ENCODE peak calls at places on chromosomes 2 and 18, in seven cellular contexts. A is HepG2, F is K562, T is HCT116, M is SK-N-SH, V is H1, U is GM12878. Z is an unnamed sample.

GRCh38 chr2:233422050-233422639 is 67.9 kb downstream of the DGKD start:
- DNase-seq in A (no peak), F (peak), T (no peak), M (no peak), V (peak), U (peak), Z (no peak)

GRCh38 chr2:84953535-84953934 is 17.4 kb upstream of the KCMF1 start:
- DNase-seq in A (peak), F (no peak), T (no peak), M (no peak), V (no peak), U (no peak), Z (no peak)

GRCh38 chr18:71304856-71305255 is 1016.0 kb downstream of the SOCS6 start:
- DNase-seq in A (no peak), F (no peak), T (no peak), M (no peak), V (no peak), U (no peak), Z (no peak)

GRCh38 chr2:17506736-17507616 is 11.3 kb downstream of the RAD51AP2 start:
- DNase-seq in A (no peak), F (peak), T (peak), M (no peak), V (no peak), U (no peak), Z (no peak)

GRCh38 chr2:84889332-84889731 is 8.4 kb upstream of the TRABD2A start:
- DNase-seq in A (no peak), F (no peak), T (no peak), M (no peak), V (no peak), U (no peak), Z (no peak)

GRCh38 chr2:200089040-200089755 is 133.8 kb downstream of the MAIP1 start:
- DNase-seq in A (no peak), F (no peak), T (no peak), M (no peak), V (no peak), U (no peak), Z (no peak)

GRCh38 chr2:43110442-43110871 is 115.9 kb downstream of the ZFP36L2 start:
- DNase-seq in A (peak), F (no peak), T (no peak), M (no peak), V (no peak), U (no peak), Z (no peak)

GRCh38 chr2:187451510-187451909 is 3.5 kb upstream of the CALCRL start:
- DNase-seq in A (no peak), F (no peak), T (no peak), M (no peak), V (no peak), U (no peak), Z (no peak)

GRCh38 chr2:212974692-212975091 is 176.7 kb downstream of the IKZF2 start:
- DNase-seq in A (no peak), F (no peak), T (no peak), M (no peak), V (no peak), U (no peak), Z (no peak)

GRCh38 chr18:9992988-9993845 is 79.4 kb downstream of the VAPA start:
- DNase-seq in A (no peak), F (no peak), T (no peak), M (no peak), V (peak), U (no peak), Z (no peak)

GRCh38 chr2:219279916-219280516 is 850 bp downstream of the DNAJB2 start:
- DNase-seq in A (no peak), F (no peak), T (no peak), M (no peak), V (no peak), U (peak), Z (no peak)

GRCh38 chr2:232339121-232340081 is 39.1 kb upstream of the ALPP start:
- DNase-seq in A (no peak), F (no peak), T (no peak), M (no peak), V (peak), U (no peak), Z (no peak)

GRCh38 chr2:36732701-36733036 is 36.2 kb downstream of the VIT start:
- DNase-seq in A (no peak), F (no peak), T (no peak), M (no peak), V (no peak), U (no peak), Z (no peak)

GRCh38 chr18:45666006-45666405 is 50.7 kb downstream of the SLC14A2 start:
- DNase-seq in A (no peak), F (no peak), T (no peak), M (no peak), V (no peak), U (no peak), Z (peak)
- TF ChIP-seq JUND in A (no peak), F (no peak), T (no peak), M (no peak), V (no peak), U (no peak), Z (no peak)

DNA sequence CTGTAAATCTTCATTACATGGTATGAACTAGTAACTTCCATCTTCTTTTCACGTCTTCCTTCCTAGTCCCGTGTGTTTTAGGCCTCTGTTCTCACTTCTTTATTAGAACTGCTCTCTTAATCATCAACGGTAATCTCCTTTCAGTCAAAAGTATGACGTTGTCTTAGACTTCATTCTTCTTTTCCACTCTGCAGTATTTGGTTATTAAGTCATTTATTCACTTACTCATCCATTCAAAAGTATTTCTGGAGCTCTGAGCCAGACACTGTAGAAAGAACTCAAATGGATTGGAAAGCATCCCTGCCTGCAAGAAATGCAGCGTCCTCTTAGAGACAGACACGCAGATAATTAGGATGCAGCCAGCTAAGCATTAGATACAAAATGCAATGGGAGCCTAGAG is 494.6 kb upstream of the NRP2 start:
- DNase-seq in A (no peak), F (no peak), T (no peak), M (no peak), V (no peak), U (no peak), Z (no peak)
- TF ChIP-seq JUND in A (no peak), F (no peak), T (no peak), M (no peak), V (no peak), U (no peak), Z (no peak)

DNA sequence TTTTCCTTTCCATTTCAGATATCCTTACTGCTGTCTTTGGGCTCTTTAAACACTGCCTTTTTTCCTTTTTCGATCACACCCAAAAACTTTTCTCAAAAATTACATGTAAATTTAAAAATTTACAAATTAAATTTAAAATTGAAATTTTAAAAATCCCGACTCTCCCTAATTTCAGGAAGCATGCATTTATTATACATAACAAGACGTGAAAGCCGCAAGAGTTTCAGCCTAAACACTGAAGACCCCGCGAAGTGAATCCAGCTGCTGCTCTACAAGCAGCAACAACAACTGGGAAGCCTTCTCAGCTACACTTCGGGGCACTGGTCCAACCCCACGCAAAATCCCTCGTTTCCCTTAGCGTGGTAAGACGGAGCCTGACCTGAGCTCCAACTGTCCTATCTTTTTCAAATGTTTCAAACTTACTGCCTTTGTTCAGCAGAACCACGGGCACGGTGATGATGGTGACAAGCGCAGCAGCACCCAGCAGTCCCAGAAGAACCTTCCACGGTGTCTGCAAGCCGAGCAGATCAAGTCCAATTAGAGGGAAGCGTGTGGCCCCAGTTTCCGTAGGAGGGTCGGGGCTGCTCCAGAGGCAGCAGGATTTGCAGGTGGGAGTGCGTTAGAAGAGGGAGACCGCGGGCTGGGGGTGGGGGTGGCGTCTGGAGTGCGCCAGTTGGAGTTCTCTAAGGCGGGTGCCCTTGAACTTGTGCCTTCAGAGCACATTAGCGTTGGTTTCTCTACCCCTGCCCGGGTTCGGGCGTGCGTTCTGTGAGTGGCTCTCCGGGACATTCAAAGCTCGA is 839 bp downstream of the DPP4 start:
- DNase-seq in A (no peak), F (no peak), T (no peak), M (peak), V (peak), U (no peak), Z (no peak)
- TF ChIP-seq JUND in A (no peak), F (no peak), T (no peak), M (no peak), V (no peak), U (no peak), Z (no peak)

GRCh38 chr2:121093735-121094520 is 191.1 kb downstream of the TFCP2L1 start:
- DNase-seq in A (no peak), F (no peak), T (no peak), M (no peak), V (no peak), U (no peak), Z (no peak)

GRCh38 chr2:121092095-121092494 is 192.9 kb downstream of the TFCP2L1 start:
- DNase-seq in A (no peak), F (no peak), T (no peak), M (no peak), V (no peak), U (no peak), Z (no peak)

GRCh38 chr2:121096611-121097010 is 188.4 kb downstream of the TFCP2L1 start:
- DNase-seq in A (no peak), F (no peak), T (no peak), M (no peak), V (no peak), U (no peak), Z (no peak)

GRCh38 chr2:121095257-121096080 is 189.5 kb downstream of the TFCP2L1 start:
- DNase-seq in A (peak), F (peak), T (peak), M (peak), V (peak), U (no peak), Z (peak)

DNA sequence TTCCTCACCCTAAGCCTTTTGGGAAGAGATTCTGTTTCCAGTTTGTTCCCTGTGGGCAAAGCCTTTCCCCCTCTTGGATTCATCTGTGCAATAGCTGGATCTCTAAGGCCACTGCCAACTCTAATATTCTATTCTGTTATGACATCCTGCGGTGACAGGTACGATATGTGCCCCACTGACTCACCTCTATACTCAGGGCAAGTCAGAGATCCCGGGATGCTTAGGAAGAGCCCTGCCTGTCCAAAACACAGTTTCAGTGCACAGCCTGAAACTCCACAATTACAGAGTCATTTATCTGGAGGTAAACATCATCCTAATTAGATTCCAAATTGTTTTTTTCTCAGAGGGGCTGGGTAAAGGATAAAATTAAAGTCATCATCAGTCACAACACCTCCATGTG is 190.2 kb downstream of the TFCP2L1 start:
- DNase-seq in A (no peak), F (no peak), T (no peak), M (no peak), V (no peak), U (no peak), Z (no peak)
- TF ChIP-seq JUND in A (no peak), F (no peak), T (no peak), M (no peak), V (no peak), U (no peak), Z (no peak)

GRCh38 chr18:48531979-48532378 is 6.9 kb upstream of the CTIF start:
- DNase-seq in A (no peak), F (no peak), T (no peak), M (no peak), V (no peak), U (no peak), Z (no peak)
- TF ChIP-seq JUND in A (no peak), F (no peak), T (no peak), M (no peak), V (no peak), U (no peak), Z (no peak)

DNA sequence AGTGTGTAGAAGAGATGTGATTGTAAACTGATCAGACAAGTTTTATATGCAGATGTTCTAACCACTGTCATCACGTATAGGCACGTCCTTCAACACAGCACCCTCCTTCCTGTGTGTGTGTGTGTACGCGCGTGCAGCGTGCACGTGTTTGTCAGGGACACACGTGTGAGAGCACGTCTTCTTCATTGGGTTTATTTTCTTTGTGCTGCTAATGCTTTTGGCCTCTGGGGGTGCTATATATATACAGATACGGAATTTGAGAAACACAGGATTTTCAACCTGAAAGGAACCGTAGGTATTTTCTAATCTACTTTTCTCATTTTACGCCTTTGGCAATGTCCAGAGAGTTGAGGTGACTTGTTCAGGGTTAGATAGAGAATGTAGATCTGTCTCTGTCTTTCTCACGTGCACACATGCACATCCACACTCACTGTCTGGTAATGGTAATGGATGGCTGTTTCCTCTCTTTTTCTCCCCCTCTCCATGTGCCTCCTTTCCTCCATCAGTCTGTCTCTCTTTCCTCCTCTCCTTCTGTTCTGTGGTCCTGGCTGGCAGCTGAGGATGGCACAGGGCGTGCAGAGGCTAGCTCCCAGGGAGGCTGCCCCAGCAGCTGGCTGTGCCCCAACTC is 13.4 kb upstream of the CELF4 start:
- DNase-seq in A (peak), F (peak), T (peak), M (peak), V (no peak), U (no peak), Z (no peak)
- TF ChIP-seq JUND in A (no peak), F (no peak), T (no peak), M (no peak), V (no peak), U (no peak), Z (no peak)

GRCh38 chr2:1833046-1833445 is 88.7 kb upstream of the PXDN start:
- DNase-seq in A (no peak), F (no peak), T (no peak), M (no peak), V (no peak), U (no peak), Z (no peak)

GRCh38 chr2:1833726-1834125 is 89.4 kb upstream of the PXDN start:
- DNase-seq in A (no peak), F (no peak), T (no peak), M (no peak), V (no peak), U (no peak), Z (no peak)

GRCh38 chr2:1831617-1831970 is 87.3 kb upstream of the PXDN start:
- DNase-seq in A (no peak), F (no peak), T (no peak), M (no peak), V (no peak), U (no peak), Z (no peak)

GRCh38 chr2:1829831-1830230 is 85.5 kb upstream of the PXDN start:
- DNase-seq in A (no peak), F (no peak), T (no peak), M (no peak), V (no peak), U (no peak), Z (no peak)

GRCh38 chr2:1830936-1831616 is 86.8 kb upstream of the PXDN start:
- DNase-seq in A (no peak), F (no peak), T (no peak), M (no peak), V (no peak), U (no peak), Z (no peak)
- TF ChIP-seq JUND in A (no peak), F (no peak), T (no peak), M (no peak), V (no peak), U (no peak), Z (no peak)